ENCODE peak calls at places on chromosome 4, in seven cellular contexts. W is foreskin fibroblast, Z is endothelial cell, E is H9, G is left lung, D is A549, H is PC-9. K is an unnamed sample.

GRCh38 chr4:121785479-121785878 is 15.6 kb upstream of the EXOSC9 start:
- DNase-seq in G (no peak), Z (no peak), H (no peak), D (no peak), W (peak; percentile 51), E (no peak), K (no peak)

GRCh38 chr4:152094851-152095700 is 334.3 kb upstream of the GATB start:
- DNase-seq in G (no peak), Z (no peak), D (no peak), W (peak; percentile 58), H (no peak), E (no peak), K (no peak)

GRCh38 chr4:87213425-87213824 is 7.0 kb downstream of the KLHL8 start:
- DNase-seq in D (no peak), Z (no peak), G (no peak), E (no peak), W (peak; percentile 40), H (no peak), K (no peak)

GRCh38 chr4:30396772-30397475 is 323.2 kb upstream of the PCDH7 start:
- DNase-seq in D (no peak), H (no peak), Z (no peak), G (no peak), E (no peak), W (no peak), K (no peak)

GRCh38 chr4:85783483-85783882 is 308.5 kb downstream of the ARHGAP24 start:
- DNase-seq in G (no peak), Z (no peak), H (no peak), W (peak; percentile 90), D (no peak), E (no peak), K (no peak)

GRCh38 chr4:86961605-86962295 is 26.9 kb downstream of the AFF1 start:
- DNase-seq in W (no peak), E (no peak), H (no peak), G (no peak), Z (no peak), D (peak; percentile 11), K (no peak)

GRCh38 chr4:188781655-188782054 is 642.4 kb downstream of the TRIML1 start:
- DNase-seq in D (peak; percentile 20), Z (peak; percentile 13), E (peak; percentile 55), W (peak; percentile 28), H (no peak), G (no peak), K (peak; percentile 51)

GRCh38 chr4:5636766-5637670 is 71.3 kb downstream of the EVC2 start:
- DNase-seq in E (no peak), G (no peak), H (no peak), W (peak; percentile 47), D (no peak), Z (no peak), K (peak; percentile 31)

GRCh38 chr4:16659120-16659519 is 239.3 kb downstream of the LDB2 start:
- DNase-seq in H (no peak), W (peak; percentile 79), D (no peak), Z (no peak), G (no peak), E (no peak), K (no peak)

GRCh38 chr4:40747436-40747835 is 2.3 kb upstream of the NSUN7 start:
- DNase-seq in E (no peak), G (no peak), Z (no peak), D (no peak), H (no peak), W (no peak), K (no peak)

GRCh38 chr4:125387770-125388169 is 73.0 kb downstream of the FAT4 start:
- DNase-seq in D (no peak), E (no peak), W (peak; percentile 17), H (no peak), G (no peak), Z (no peak), K (no peak)

GRCh38 chr4:16079046-16079445 is 4.8 kb downstream of the PROM1 start:
- DNase-seq in Z (no peak), E (no peak), D (no peak), G (no peak), W (no peak), H (no peak), K (no peak)

GRCh38 chr4:39043697-39044363 is 11.6 kb upstream of the TMEM156 start:
- DNase-seq in H (no peak), W (peak; percentile 40), D (peak; percentile 41), Z (peak; percentile 14), G (no peak), E (no peak), K (no peak)

GRCh38 chr4:62644372-62644771 is 1444.2 kb downstream of the ADGRL3 start:
- DNase-seq in H (peak; percentile 10), W (no peak), G (no peak), Z (peak; percentile 18), D (peak; percentile 21), E (peak; percentile 27), K (no peak)

GRCh38 chr4:28555851-28556250 is 1695.2 kb downstream of the STIM2 start:
- DNase-seq in W (no peak), E (no peak), G (no peak), H (no peak), D (no peak), Z (no peak), K (no peak)

GRCh38 chr4:153616005-153616555 is 68.0 kb upstream of the TLR2 start:
- DNase-seq in W (no peak), D (no peak), Z (no peak), G (no peak), E (no peak), H (no peak), K (no peak)

GRCh38 chr4:4502694-4503311 is 39.0 kb downstream of the STX18 start:
- DNase-seq in Z (no peak), W (no peak), D (no peak), G (no peak), E (no peak), H (no peak), K (no peak)

GRCh38 chr4:7398788-7399432 is 35.8 kb downstream of the PSAPL1 start:
- DNase-seq in W (no peak), E (peak; percentile 13), G (no peak), Z (no peak), D (no peak), H (no peak), K (no peak)

GRCh38 chr4:15809058-15809457 is 30.9 kb downstream of the CD38 start:
- DNase-seq in W (no peak), Z (no peak), G (no peak), D (no peak), H (no peak), E (no peak), K (no peak)

GRCh38 chr4:100566396-100566795 is 48.6 kb upstream of the EMCN start:
- DNase-seq in E (no peak), G (no peak), H (no peak), W (no peak), Z (no peak), D (no peak), K (no peak)

GRCh38 chr4:153987291-153987690 is 198.4 kb upstream of the SFRP2 start:
- DNase-seq in D (no peak), G (no peak), Z (no peak), E (no peak), H (no peak), W (peak; percentile 92), K (no peak)

GRCh38 chr4:46933686-46934085 is 24.6 kb upstream of the COX7B2 start:
- DNase-seq in D (no peak), G (no peak), H (no peak), W (no peak), E (no peak), Z (no peak), K (no peak)

GRCh38 chr4:46934731-46935130 is 25.7 kb upstream of the COX7B2 start:
- DNase-seq in W (no peak), H (no peak), E (no peak), D (no peak), G (no peak), Z (no peak), K (no peak)

GRCh38 chr4:46931981-46932380 is 22.9 kb upstream of the COX7B2 start:
- DNase-seq in H (no peak), E (peak; percentile 47), W (peak; percentile 60), D (peak; percentile 3), Z (peak; percentile 49), G (no peak), K (peak; percentile 49)

DNA sequence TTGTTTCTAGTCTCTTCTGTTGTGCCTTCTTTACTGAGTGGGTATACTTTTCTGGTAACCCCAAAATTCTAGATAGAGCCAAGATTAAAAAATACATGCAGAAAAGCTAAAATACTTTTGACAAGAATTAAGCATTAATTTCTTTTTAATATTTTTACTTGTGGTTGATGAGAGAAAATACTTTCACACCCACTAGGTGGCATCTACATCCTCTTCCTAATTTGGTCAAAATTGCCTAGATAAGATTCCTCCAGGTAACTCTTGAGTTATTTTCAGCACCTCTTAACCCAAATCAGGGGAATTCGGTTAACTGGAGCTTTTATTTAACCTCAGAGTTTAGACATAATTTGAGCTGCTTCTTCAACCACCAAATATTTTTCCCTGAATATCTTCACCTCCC is 28.4 kb upstream of the COX7B2 start:
- DNase-seq in D (no peak), H (no peak), Z (no peak), G (no peak), E (no peak), W (peak; percentile 7), K (no peak)
- TF ChIP-seq CTCF in D (no peak), H (peak; percentile 61), Z (peak; percentile 68), G (no peak), E (peak; percentile 60), W (no peak), K (peak; percentile 50)

DNA sequence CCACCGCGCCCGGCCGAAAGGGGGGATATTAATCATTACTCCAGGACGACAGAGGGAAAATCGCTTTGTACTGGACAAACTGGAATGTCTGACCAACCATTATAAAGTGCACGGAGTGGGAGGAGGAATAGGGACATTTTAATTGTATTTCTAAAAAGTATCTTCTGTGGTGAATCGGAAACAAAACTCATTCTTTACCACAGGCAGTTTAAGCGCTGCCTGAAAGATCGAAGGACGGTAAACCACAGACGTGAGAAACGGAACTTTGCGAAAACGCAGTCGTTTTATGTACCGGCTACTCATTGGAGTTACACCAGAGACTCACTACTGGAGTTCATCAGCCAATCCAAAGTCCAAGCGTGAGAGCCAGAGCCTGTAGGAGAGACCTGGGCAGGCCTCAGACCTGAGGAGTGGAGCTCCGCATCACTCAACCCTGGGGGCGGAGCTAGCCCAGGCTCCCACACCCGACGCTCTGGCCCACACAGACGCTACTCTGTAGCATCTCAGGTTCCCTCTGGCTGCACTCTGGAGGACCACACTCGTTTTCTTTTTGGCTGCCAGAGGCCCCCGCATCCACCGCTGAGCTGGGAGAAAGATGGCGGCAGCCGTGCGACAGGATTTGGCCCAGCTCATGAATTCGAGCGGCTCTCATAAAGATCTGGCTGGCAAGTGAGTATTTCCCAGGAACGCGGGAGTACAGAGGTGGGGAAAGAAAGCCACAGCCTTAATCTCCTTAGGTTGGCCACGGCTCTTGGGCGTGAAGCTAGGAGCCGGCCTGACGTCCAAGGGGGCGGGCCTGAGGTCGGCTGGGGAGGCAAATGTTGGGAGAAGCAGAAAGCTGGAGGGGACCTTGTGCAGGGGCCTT is at the start of gene COPS4:
- DNase-seq in Z (peak; percentile 89), D (peak; percentile 99), G (peak; percentile 96), W (peak; percentile 100), E (peak; percentile 99), H (peak; percentile 90), K (peak; percentile 92)
- TF ChIP-seq CTCF in Z (peak; percentile 8), D (no peak), G (peak; percentile 58), W (peak; percentile 42), E (peak; percentile 48), H (peak; percentile 31), K (no peak)

GRCh38 chr4:141193516-141193915 is 27.2 kb upstream of the ZNF330 start:
- DNase-seq in Z (no peak), H (no peak), G (no peak), E (no peak), W (no peak), D (no peak), K (no peak)
- TF ChIP-seq CTCF in Z (no peak), H (no peak), G (no peak), E (no peak), W (no peak), D (no peak), K (no peak)

GRCh38 chr4:108324450-108324849 is 155.7 kb upstream of the LEF1 start:
- DNase-seq in Z (no peak), G (no peak), E (no peak), D (no peak), W (no peak), H (no peak), K (no peak)
- TF ChIP-seq CTCF in Z (no peak), G (no peak), E (no peak), D (no peak), W (no peak), H (no peak), K (no peak)